ENCODE peak calls at places on chromosomes 6 and 20, in seven cellular contexts. D, C, B, P, V, O and K are unnamed samples.

GRCh38 chr6:4806308-4807190 is 30.3 kb downstream of the CDYL start:
- DNase-seq in D (no peak), C (no peak), B (no peak), P (no peak), V (no peak), O (no peak), K (no peak)

GRCh38 chr6:73747293-73747692 is 51.3 kb downstream of the CD109 start:
- DNase-seq in D (peak), C (no peak), B (no peak), P (no peak), V (no peak), O (no peak), K (peak)

GRCh38 chr6:106192824-106193223 is 106.7 kb downstream of the PRDM1 start:
- DNase-seq in D (no peak), C (no peak), B (no peak), P (no peak), V (peak), O (no peak), K (no peak)

GRCh38 chr6:11890849-11891248 is 112.2 kb upstream of the ADTRP start:
- DNase-seq in D (no peak), C (no peak), B (no peak), P (no peak), V (no peak), O (no peak), K (no peak)

GRCh38 chr6:35396991-35397390 is 54.6 kb downstream of the PPARD start:
- DNase-seq in D (no peak), C (no peak), B (no peak), P (no peak), V (no peak), O (no peak), K (no peak)

GRCh38 chr6:158892266-158892665 is 73.1 kb upstream of the EZR start:
- DNase-seq in D (no peak), C (no peak), B (no peak), P (no peak), V (no peak), O (no peak), K (no peak)

GRCh38 chr6:46419576-46420002 is 71.7 kb downstream of the RCAN2 start:
- DNase-seq in D (peak), C (peak), B (peak), P (no peak), V (peak), O (peak), K (peak)

GRCh38 chr6:100435299-100435698 is 29.4 kb downstream of the SIM1 start:
- DNase-seq in D (no peak), C (no peak), B (no peak), P (no peak), V (no peak), O (peak), K (no peak)

GRCh38 chr6:87808005-87808757 is 106.1 kb upstream of the AKIRIN2 start:
- DNase-seq in D (no peak), C (no peak), B (no peak), P (no peak), V (peak), O (no peak), K (no peak)

GRCh38 chr20:45467861-45468260 is 1.7 kb upstream of the WFDC2 start:
- DNase-seq in D (no peak), C (peak), B (no peak), P (no peak), V (no peak), O (no peak), K (no peak)

GRCh38 chr6:71537717-71538116 is 249.1 kb downstream of the OGFRL1 start:
- DNase-seq in D (no peak), C (no peak), B (no peak), P (no peak), V (no peak), O (no peak), K (no peak)

GRCh38 chr20:23445596-23446217 is 6.2 kb downstream of the CSTL1 start:
- DNase-seq in D (no peak), C (no peak), B (no peak), P (no peak), V (peak), O (peak), K (no peak)

GRCh38 chr6:101011165-101011564 is 130.0 kb upstream of the ASCC3 start:
- DNase-seq in D (no peak), C (peak), B (no peak), P (peak), V (no peak), O (no peak), K (no peak)

GRCh38 chr6:164322533-164322932 is 908.0 kb downstream of the QKI start:
- DNase-seq in D (no peak), C (no peak), B (no peak), P (no peak), V (peak), O (no peak), K (no peak)

GRCh38 chr20:6160736-6161135 is 37.9 kb upstream of the FERMT1 start:
- DNase-seq in D (no peak), C (no peak), B (no peak), P (no peak), V (no peak), O (no peak), K (no peak)

GRCh38 chr6:127120109-127120786 is 1.8 kb downstream of the RSPO3 start:
- DNase-seq in D (peak), C (no peak), B (peak), P (no peak), V (no peak), O (peak), K (peak)

GRCh38 chr20:4919047-4919704 is 82.1 kb downstream of the SLC23A2 start:
- DNase-seq in D (no peak), C (no peak), B (no peak), P (no peak), V (no peak), O (no peak), K (no peak)

GRCh38 chr20:32507998-32508774 is 76.9 kb downstream of the NOL4L start:
- DNase-seq in D (no peak), C (no peak), B (no peak), P (no peak), V (no peak), O (no peak), K (no peak)

GRCh38 chr6:16190214-16190613 is 48.2 kb upstream of the GMPR start:
- DNase-seq in D (no peak), C (no peak), B (no peak), P (no peak), V (no peak), O (no peak), K (no peak)

GRCh38 chr6:116111552-116112528 is 11.2 kb downstream of the NT5DC1 start:
- DNase-seq in D (no peak), C (no peak), B (peak), P (no peak), V (no peak), O (peak), K (no peak)

GRCh38 chr6:126542052-126542451 is 202.1 kb downstream of the CENPW start:
- DNase-seq in D (no peak), C (no peak), B (no peak), P (no peak), V (no peak), O (no peak), K (no peak)

GRCh38 chr6:139338845-139339244 is 35.6 kb downstream of the CITED2 start:
- DNase-seq in D (no peak), C (no peak), B (no peak), P (no peak), V (no peak), O (no peak), K (no peak)

GRCh38 chr6:166351715-166352285 is 9.5 kb upstream of the SFT2D1 start:
- DNase-seq in D (peak), C (peak), B (no peak), P (peak), V (no peak), O (no peak), K (peak)

GRCh38 chr6:16766836-16767745 is 5.8 kb upstream of the ATXN1 start:
- DNase-seq in D (no peak), C (no peak), B (no peak), P (no peak), V (no peak), O (no peak), K (no peak)

GRCh38 chr20:354298-354977 is 7.5 kb downstream of the NRSN2 start:
- DNase-seq in D (peak), C (peak), B (peak), P (peak), V (no peak), O (peak), K (peak)

GRCh38 chr20:38957915-38958485 is 4.1 kb upstream of the DHX35 start:
- DNase-seq in D (no peak), C (no peak), B (no peak), P (no peak), V (no peak), O (no peak), K (no peak)

GRCh38 chr6:3939964-3940363 is 90.8 kb downstream of the FAM50B start:
- DNase-seq in D (no peak), C (no peak), B (no peak), P (no peak), V (no peak), O (no peak), K (no peak)